ENCODE peak calls at places on chromosomes 4 and X, in ten cellular contexts. Y is cardiac muscle cell; X is dorsolateral prefrontal cortex; Q is GM12865; R is ovary; S is brain microvascular endothelial cell; W is CD4-positive, alpha-beta T cell; U is fibroblast of mammary gland; H is tibial artery; M is endodermal cell. C is an unnamed sample.
A peak's percentile ranks its signal among the peaks of the same experiment; 100 is the strongest.

GRCh38 chr4:138927065-138927464 is 88.5 kb upstream of the NOCT start:
- DNase-seq in Y (peak; percentile 47), X (no peak), Q (no peak), R (no peak), S (no peak), W (no peak), U (peak; percentile 26), H (no peak), M (no peak), C (no peak)

GRCh38 chrX:151789179-151789800 is 54.7 kb downstream of the CNGA2 start:
- DNase-seq in Y (peak; percentile 86), X (no peak), Q (no peak), R (peak; percentile 34), S (peak; percentile 94), W (no peak), U (peak; percentile 86), H (peak; percentile 78), M (no peak), C (no peak)

GRCh38 chrX:13151806-13152510 is 107.5 kb upstream of the FAM9C start:
- DNase-seq in Y (peak; percentile 46), X (no peak), Q (no peak), R (no peak), S (peak; percentile 33), W (peak; percentile 9), U (peak; percentile 25), H (no peak), M (no peak), C (no peak)

GRCh38 chr4:187268940-187269339 is 545.3 kb upstream of the FAT1 start:
- DNase-seq in Y (no peak), X (no peak), Q (no peak), R (no peak), S (no peak), W (no peak), U (no peak), H (no peak), M (no peak), C (no peak)

GRCh38 chrX:65667503-65668355 is at the start of gene MSN:
- DNase-seq in Y (peak; percentile 66), X (peak; percentile 26), Q (peak; percentile 84), R (peak; percentile 70), S (peak; percentile 31), W (peak; percentile 60), U (peak; percentile 35), H (peak; percentile 88), M (peak; percentile 85), C (peak; percentile 39)

GRCh38 chrX:115400960-115401359 is 111.4 kb downstream of the LUZP4 start:
- DNase-seq in Y (no peak), X (no peak), Q (no peak), R (no peak), S (peak; percentile 32), W (no peak), U (no peak), H (no peak), M (peak; percentile 68), C (no peak)

GRCh38 chr4:77126844-77127614 is 30.0 kb upstream of the CCNG2 start:
- DNase-seq in Y (no peak), X (no peak), Q (peak; percentile 37), R (no peak), S (no peak), W (no peak), U (no peak), H (no peak), M (no peak), C (no peak)

GRCh38 chrX:76555816-76556215 is 128.3 kb downstream of the MAGEE1 start:
- DNase-seq in Y (peak; percentile 20), X (no peak), Q (peak; percentile 58), R (no peak), S (peak; percentile 36), W (no peak), U (peak; percentile 32), H (no peak), M (peak; percentile 81), C (peak; percentile 35)

GRCh38 chr4:121077496-121077895 is 5.2 kb upstream of the NDNF start:
- DNase-seq in Y (no peak), X (no peak), Q (no peak), R (no peak), S (no peak), W (no peak), U (no peak), H (no peak), M (peak; percentile 61), C (no peak)

GRCh38 chr4:106365613-106366012 is 3.0 kb downstream of the GIMD1 start:
- DNase-seq in Y (peak; percentile 86), X (no peak), Q (no peak), R (no peak), S (peak; percentile 83), W (no peak), U (peak; percentile 92), H (no peak), M (no peak), C (no peak)

GRCh38 chr4:38980903-38981676 is 51.1 kb downstream of the TMEM156 start:
- DNase-seq in Y (peak; percentile 83), X (no peak), Q (peak; percentile 54), R (no peak), S (peak; percentile 61), W (no peak), U (peak; percentile 87), H (no peak), M (no peak), C (no peak)

GRCh38 chrX:39769748-39770147 is 328.0 kb downstream of the BCOR start:
- DNase-seq in Y (no peak), X (no peak), Q (no peak), R (no peak), S (no peak), W (no peak), U (no peak), H (no peak), M (no peak), C (no peak)
- TF ChIP-seq CTCF in Y (no peak), X (no peak), Q (no peak), R (no peak), S (no peak), W (no peak), U (no peak), H (no peak), M (no peak), C (no peak)

DNA sequence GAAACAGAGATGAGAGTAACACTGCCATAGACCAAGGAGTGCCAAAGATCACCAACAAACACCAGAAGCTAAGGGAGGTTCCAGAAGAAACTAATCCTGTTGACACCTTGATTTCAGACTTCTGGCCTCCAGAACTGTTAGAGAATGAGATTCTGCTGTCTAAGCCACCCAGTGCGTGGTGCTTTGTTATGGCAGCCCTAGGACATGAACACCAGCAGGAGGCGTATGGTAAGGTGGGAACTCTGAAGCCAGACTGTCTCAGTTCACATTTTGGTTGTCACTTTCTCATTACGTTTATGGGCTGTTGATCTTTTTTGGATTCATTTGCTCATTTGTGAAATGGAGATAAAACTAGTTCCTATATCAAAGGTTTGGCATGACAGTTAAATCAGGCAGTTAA is 142.9 kb downstream of the DCHS2 start:
- DNase-seq in Y (no peak), X (no peak), Q (peak; percentile 18), R (no peak), S (no peak), W (no peak), U (no peak), H (no peak), M (peak; percentile 56), C (no peak)
- TF ChIP-seq CTCF in Y (no peak), X (no peak), Q (peak; percentile 24), R (no peak), S (peak; percentile 21), W (no peak), U (no peak), H (no peak), M (peak; percentile 64), C (no peak)

DNA sequence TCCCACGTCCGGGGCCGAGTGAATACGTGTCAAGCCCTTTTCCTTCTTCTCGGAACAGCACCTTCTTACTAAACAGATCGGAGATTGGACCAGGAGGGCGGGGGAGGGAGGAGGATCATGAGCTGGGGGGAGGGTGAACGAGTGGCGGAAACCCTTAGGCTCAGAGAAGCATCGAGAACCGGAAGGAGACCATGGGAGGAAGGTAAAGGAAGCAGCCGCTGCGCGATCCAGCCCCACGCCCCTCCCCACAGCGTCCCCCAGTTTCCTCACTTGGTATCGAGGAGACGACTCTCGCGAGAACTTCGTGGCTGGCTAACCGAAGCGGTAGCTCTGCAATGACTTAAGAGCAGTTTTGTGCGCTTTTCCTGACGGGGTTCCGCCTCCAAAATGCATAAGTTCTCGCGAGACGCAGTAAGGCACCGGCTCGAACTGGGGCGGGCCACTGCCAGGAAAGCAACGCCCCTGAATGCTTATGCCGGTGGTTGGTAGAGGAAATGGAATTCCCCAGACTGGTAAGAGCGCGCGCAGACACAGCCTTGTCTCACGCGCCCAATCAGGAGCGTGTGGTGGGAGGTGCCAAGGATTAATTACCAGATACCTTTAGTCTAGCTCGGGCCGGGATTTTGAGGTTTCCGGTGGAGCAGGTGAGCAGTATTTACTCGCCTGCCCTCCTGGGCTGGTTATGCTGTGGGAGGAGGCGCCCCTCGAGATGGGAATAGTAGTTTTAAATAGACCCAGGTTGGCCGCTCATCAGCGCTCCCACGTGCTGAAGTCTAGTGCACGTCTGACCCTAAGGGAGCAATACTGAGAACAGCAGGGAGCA is 534 bp upstream of the UBE2D3 start:
- DNase-seq in Y (peak; percentile 100), X (peak; percentile 97), Q (peak; percentile 100), R (peak; percentile 100), S (peak; percentile 100), W (peak; percentile 98), U (peak; percentile 100), H (peak; percentile 100), M (peak; percentile 99), C (peak; percentile 90)
- TF ChIP-seq CTCF in Y (no peak), X (no peak), Q (no peak), R (no peak), S (peak; percentile 9), W (no peak), U (peak; percentile 1), H (no peak), M (no peak), C (no peak)

DNA sequence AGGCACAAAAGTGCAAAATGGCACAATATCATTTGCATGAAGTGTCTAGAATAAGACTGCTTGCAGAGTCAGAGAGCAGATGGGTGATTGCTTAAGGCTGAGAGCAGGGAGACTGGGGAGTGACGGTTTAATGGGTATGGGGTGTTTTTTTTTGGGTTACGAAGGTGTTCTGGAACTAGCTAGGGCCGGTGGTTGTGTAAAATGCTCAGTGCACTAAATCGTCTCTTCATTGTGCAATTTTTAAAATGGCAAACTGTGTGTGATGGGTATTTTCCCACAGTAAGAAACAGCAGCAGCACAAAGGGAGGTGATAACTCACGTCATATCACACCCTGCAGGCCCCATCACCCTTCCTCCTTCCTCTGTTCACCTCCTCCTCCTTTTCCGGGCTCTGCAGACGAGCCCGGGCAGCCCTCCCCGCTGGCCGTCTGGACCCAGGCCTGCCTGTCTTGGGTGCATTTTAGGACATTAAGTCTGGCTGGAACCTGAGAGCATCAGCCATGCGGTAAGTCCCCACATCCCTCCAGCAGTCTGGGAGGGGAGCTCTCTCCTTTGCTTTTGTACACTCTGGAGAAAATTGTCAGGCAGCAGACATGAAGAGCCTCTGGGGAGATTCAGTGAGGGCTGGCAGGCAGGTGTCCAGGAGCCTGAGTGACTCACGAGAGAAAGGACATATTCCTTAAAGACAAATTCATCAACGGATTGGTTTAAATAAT is 42.7 kb downstream of the ASMT start:
- DNase-seq in Y (peak; percentile 31), X (no peak), Q (peak; percentile 73), R (no peak), S (no peak), W (peak; percentile 24), U (peak; percentile 18), H (peak; percentile 63), M (no peak), C (no peak)
- TF ChIP-seq CTCF in Y (no peak), X (no peak), Q (no peak), R (no peak), S (no peak), W (no peak), U (no peak), H (no peak), M (no peak), C (no peak)